ENCODE peak calls at places on chromosomes 4 and X, in four cellular contexts. R, C, Q and I are unnamed samples.

GRCh38 chrX:41922694-41923171 is 621 bp downstream of the CASK start:
- DNase-seq in R (no peak), C (peak), Q (peak), I (peak)

GRCh38 chr4:3353747-3354454 is 61.1 kb downstream of the RGS12 start:
- DNase-seq in R (no peak), C (no peak), Q (no peak), I (no peak)

GRCh38 chrX:42490111-42490510 is 287.9 kb downstream of the PPP1R2C start:
- DNase-seq in R (no peak), C (no peak), Q (no peak), I (no peak)

GRCh38 chr4:33961751-33962150 is 2282.6 kb downstream of the ARAP2 start:
- DNase-seq in R (no peak), C (no peak), Q (no peak), I (no peak)

GRCh38 chr4:69060651-69061308 is 35.5 kb upstream of the UGT2B7 start:
- DNase-seq in R (no peak), C (no peak), Q (no peak), I (no peak)

GRCh38 chr4:140703463-140703862 is 52.7 kb downstream of the TBC1D9 start:
- DNase-seq in R (no peak), C (no peak), Q (no peak), I (no peak)

GRCh38 chr4:186169333-186169941 is 21.9 kb upstream of the CYP4V2 start:
- DNase-seq in R (no peak), C (no peak), Q (no peak), I (no peak)

GRCh38 chr4:157405070-157405469 is 184.5 kb downstream of the GRIA2 start:
- DNase-seq in R (no peak), C (no peak), Q (no peak), I (no peak)

GRCh38 chr4:112099701-112100289 is 45.5 kb upstream of the FAM241A start:
- DNase-seq in R (no peak), C (no peak), Q (no peak), I (no peak)

GRCh38 chrX:10175317-10175871 is 18.6 kb downstream of the CLCN4 start:
- DNase-seq in R (no peak), C (no peak), Q (no peak), I (no peak)